ENCODE peak calls at places on chromosome 18, in four cellular contexts. E is HepG2, W is K562, Y is SK-N-SH. O is an unnamed sample.

GRCh38 chr18:986071-986470 is 81.4 kb downstream of the ADCYAP1 start:
- DNase-seq in E (no peak), Y (no peak), W (no peak), O (no peak)

GRCh38 chr18:59357928-59358327 is 1.1 kb downstream of the LMAN1 start:
- DNase-seq in E (peak; percentile 47), W (no peak), Y (peak; percentile 8), O (peak; percentile 92)

GRCh38 chr18:53416985-53417384 is 807.5 kb downstream of the MBD2 start:
- DNase-seq in E (no peak), Y (no peak), W (no peak), O (no peak)

GRCh38 chr18:48879008-48879431 is 71.7 kb downstream of the SMAD7 start:
- DNase-seq in Y (no peak), E (no peak), W (no peak), O (no peak)

GRCh38 chr18:47110875-47111274 is 39.4 kb downstream of the HDHD2 start:
- DNase-seq in E (no peak), Y (no peak), W (no peak), O (no peak)

GRCh38 chr18:70194227-70194890 is 11.1 kb downstream of the RTTN start:
- DNase-seq in Y (no peak), W (no peak), E (no peak), O (no peak)

GRCh38 chr18:473687-474265 is 26.7 kb downstream of the COLEC12 start:
- DNase-seq in E (no peak), W (no peak), Y (no peak), O (no peak)

GRCh38 chr18:55997156-55997561 is 409.2 kb upstream of the TCF4 start:
- DNase-seq in E (no peak), W (no peak), Y (no peak), O (no peak)

GRCh38 chr18:29616885-29617284 is 1425.7 kb downstream of the DSC3 start:
- DNase-seq in W (no peak), E (no peak), Y (no peak), O (no peak)

GRCh38 chr18:13430663-13431062 is 212.1 kb downstream of the LDLRAD4 start:
- DNase-seq in E (no peak), W (no peak), Y (no peak), O (no peak)

GRCh38 chr18:12296087-12296403 is 12.0 kb upstream of the TUBB6 start:
- DNase-seq in Y (no peak), W (no peak), E (no peak), O (peak; percentile 33)

GRCh38 chr18:66872277-66872676 is 268.4 kb upstream of the CDH19 start:
- DNase-seq in E (no peak), W (no peak), Y (peak; percentile 36), O (no peak)

GRCh38 chr18:45688834-45689233 is 35.1 kb upstream of the SLC14A1 start:
- DNase-seq in E (no peak), Y (no peak), W (no peak), O (no peak)

GRCh38 chr18:24482826-24483225 is 22.4 kb downstream of the HRH4 start:
- DNase-seq in Y (no peak), W (no peak), E (no peak), O (no peak)

GRCh38 chr18:67300498-67300897 is 216.0 kb downstream of the DSEL start:
- DNase-seq in Y (no peak), W (no peak), E (no peak), O (no peak)

GRCh38 chr18:9803698-9804516 is 81.9 kb upstream of the TXNDC2 start:
- DNase-seq in Y (peak; percentile 60), W (peak; percentile 35), E (no peak), O (no peak)

GRCh38 chr18:5646739-5647138 is 102.9 kb upstream of the EPB41L3 start:
- DNase-seq in W (no peak), Y (no peak), E (no peak), O (no peak)

GRCh38 chr18:70228546-70228945 is 23.1 kb upstream of the RTTN start:
- DNase-seq in W (no peak), E (no peak), Y (no peak), O (no peak)

DNA sequence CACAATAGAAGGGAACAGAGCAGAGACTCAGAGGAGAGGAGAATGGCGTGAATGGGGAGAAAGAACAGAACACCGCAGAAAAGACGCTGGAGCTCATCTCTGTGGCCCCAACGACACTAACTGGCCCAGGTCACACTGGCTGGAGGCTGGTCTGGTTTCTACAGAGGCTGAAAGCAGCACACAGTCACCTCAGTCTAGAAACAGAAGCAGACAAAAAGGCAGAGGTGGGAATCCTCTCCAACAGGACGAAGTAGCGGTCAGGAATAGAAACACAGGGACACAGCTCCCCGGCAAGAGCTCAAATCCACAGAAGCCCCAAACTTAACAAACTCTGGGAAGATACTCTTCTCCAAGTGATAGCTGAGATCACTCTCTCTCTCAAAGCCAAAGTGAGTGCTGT is 9.2 kb downstream of the SLC66A2 start:
- DNase-seq in W (no peak), E (no peak), Y (no peak), O (no peak)
- H3K4me1 ChIP-seq in W (peaks cover 37% of the 10 kb centered on the region), E (peaks cover 77% of the 10 kb centered on the region), Y (no peaks in the 10 kb centered on the region), O (peaks cover 6% of the 10 kb centered on the region)

DNA sequence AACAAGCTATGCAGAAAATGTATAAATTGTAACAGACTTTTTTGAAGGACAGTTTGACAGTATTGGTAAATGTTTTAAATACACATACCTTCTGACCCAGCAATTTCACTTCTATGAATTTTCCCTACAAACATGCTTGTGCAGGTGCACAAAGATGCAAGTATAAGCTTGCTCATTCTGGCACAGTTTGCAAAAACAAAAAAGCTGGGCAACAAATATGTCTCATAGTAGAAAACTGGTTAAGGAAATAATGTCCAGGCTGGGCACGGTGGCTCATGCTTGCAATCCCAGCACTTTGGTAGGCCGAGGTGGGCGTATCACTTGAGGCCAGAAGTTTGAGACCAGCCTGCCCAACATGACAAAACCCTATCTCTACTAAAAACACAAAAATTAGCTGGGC is 96.9 kb upstream of the NEDD4L start:
- DNase-seq in Y (no peak), W (no peak), E (no peak), O (no peak)
- TF ChIP-seq MXI1 in Y (no peak), W (no peak), E (no peak), O (no peak)

GRCh38 chr18:63146185-63146584 is 173.4 kb downstream of the BCL2 start:
- DNase-seq in Y (no peak), W (no peak), E (no peak), O (no peak)
- H3K27ac ChIP-seq in Y (no peak overlapping the region), W (no peak overlapping the region), E (no peak overlapping the region), O (no peak overlapping the region)

DNA sequence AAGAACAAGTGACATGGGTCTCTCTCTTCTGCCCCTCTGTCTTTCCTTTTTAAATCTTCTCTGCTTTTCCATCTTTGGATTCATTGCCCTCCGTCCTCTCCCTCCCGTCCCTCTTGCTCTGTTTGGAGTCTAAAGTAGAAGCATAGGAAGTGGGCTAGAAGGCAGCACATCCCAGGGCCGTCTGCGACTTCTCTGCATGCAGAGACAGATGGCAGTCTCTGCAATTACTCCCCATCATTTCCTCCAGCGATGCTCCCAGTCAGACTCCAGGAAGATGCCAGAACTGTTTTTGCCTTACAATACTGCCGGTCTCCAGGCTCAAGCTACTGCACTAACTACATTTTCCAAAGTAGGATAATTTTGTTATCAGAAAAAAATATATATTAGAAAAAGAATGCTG is 35.2 kb upstream of the LPIN2 start:
- DNase-seq in W (no peak), E (no peak), Y (peak; percentile 53), O (no peak)
- H3K4me1 ChIP-seq in W (peaks cover 9% of the 10 kb centered on the region), E (peaks cover 87% of the 10 kb centered on the region), Y (no peaks in the 10 kb centered on the region), O (peaks cover 6% of the 10 kb centered on the region)

GRCh38 chr18:74290831-74291770 is 662 bp downstream of the CYB5A start:
- DNase-seq in W (no peak), E (peak; percentile 34), Y (peak; percentile 49), O (no peak)

GRCh38 chr18:74289946-74290478 is 1.8 kb downstream of the CYB5A start:
- DNase-seq in E (no peak), Y (no peak), W (no peak), O (no peak)

GRCh38 chr18:74288041-74288440 is 3.7 kb downstream of the CYB5A start:
- DNase-seq in Y (no peak), E (no peak), W (no peak), O (no peak)

GRCh38 chr18:74289137-74289536 is 2.6 kb downstream of the CYB5A start:
- DNase-seq in E (no peak), Y (no peak), W (no peak), O (peak; percentile 35)

DNA sequence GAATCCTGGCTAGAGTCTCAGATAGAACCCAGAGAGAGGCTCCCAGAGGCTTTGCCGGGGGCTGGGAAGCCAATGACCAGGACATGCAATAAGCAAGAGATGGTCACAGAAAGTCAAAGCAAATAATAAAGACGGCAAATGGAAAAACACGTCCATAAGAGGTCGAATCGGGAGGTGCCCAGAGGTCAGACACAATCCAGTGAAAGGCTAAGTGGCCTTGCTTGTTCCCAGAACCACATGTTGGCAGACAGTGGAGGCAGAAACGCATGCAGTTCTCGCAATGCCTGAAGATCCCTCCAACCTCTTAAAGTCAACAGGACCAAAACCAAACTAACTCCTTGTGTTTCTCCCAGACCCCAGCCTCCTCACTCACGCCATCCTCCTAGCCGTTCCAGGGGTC is 3.0 kb downstream of the CYB5A start:
- DNase-seq in W (no peak), Y (no peak), E (peak; percentile 32), O (no peak)
- TF ChIP-seq MXI1 in W (no peak), Y (no peak), E (no peak), O (no peak)

GRCh38 chr18:31498450-31499156 is 626 bp downstream of the DSG2 start:
- DNase-seq in W (no peak), Y (no peak), E (no peak), O (no peak)
- H3K27ac ChIP-seq in W (peak overlapping the region; percentile 80), Y (no peak overlapping the region), E (peak overlapping the region; percentile 82), O (no peak overlapping the region)

GRCh38 chr18:8803063-8803795 is 97.9 kb downstream of the MTCL1 start:
- DNase-seq in W (no peak), E (no peak), Y (no peak), O (no peak)
- H3K4me1 ChIP-seq in W (peaks cover 7% of the 10 kb centered on the region), E (no peaks in the 10 kb centered on the region), Y (peaks cover 33% of the 10 kb centered on the region), O (peaks cover 34% of the 10 kb centered on the region)

GRCh38 chr18:79754022-79754761 is 43.5 kb upstream of the KCNG2 start:
- DNase-seq in Y (no peak), E (no peak), W (no peak), O (no peak)

GRCh38 chr18:79754831-79755351 is 42.8 kb upstream of the KCNG2 start:
- DNase-seq in W (no peak), E (no peak), Y (no peak), O (no peak)

GRCh38 chr18:79755496-79756142 is 42.1 kb upstream of the KCNG2 start:
- DNase-seq in E (no peak), Y (no peak), W (no peak), O (no peak)

GRCh38 chr18:79756826-79757225 is 40.9 kb upstream of the KCNG2 start:
- DNase-seq in E (no peak), Y (no peak), W (no peak), O (no peak)

DNA sequence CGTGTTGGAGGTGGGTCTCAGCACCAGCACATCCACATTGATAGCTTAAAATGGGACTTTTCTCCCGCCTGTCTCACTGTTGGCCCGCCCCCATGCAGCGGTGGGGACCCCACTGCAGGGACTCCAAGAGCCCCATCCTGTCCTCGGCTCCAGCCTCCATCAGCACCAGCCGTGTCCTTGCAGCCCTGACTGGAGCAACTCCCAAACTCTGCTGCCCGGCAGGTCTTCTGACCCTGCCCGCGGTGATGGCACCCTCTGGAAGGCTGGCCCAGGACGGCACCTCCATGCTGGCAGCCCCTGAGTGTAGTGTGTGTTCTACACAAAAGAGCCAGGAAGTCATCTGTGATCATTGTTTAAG is 41.6 kb upstream of the KCNG2 start:
- DNase-seq in Y (no peak), W (no peak), E (no peak), O (no peak)
- TF ChIP-seq MXI1 in Y (no peak), W (no peak), E (no peak), O (no peak)